ENCODE peak calls at places on chromosomes 16 and 17, in seven cellular contexts. L is naive thymus-derived CD4-positive, alpha-beta T cell; G is mucosa of descending colon; N is fibroblast of villous mesenchyme; Y is hepatocyte; V is upper lobe of right lung; W is astrocyte of the cerebellum. E is an unnamed sample.

GRCh38 chr16:50858376-50858775 is 116.5 kb downstream of the CYLD start:
- DNase-seq in N (no peak), V (no peak), W (no peak), G (no peak), Y (no peak), L (no peak), E (no peak)

GRCh38 chr16:73232555-73233422 is 184.9 kb upstream of the ZFHX3 start:
- DNase-seq in V (no peak), L (no peak), G (no peak), N (peak; percentile 95), W (peak; percentile 91), Y (peak; percentile 82), E (peak; percentile 71)

GRCh38 chr17:39132192-39132600 is 19.2 kb downstream of the PLXDC1 start:
- DNase-seq in N (peak; percentile 73), W (peak; percentile 71), L (no peak), V (no peak), G (no peak), Y (peak; percentile 39), E (no peak)

GRCh38 chr16:19163215-19163614 is 4.8 kb upstream of the SYT17 start:
- DNase-seq in Y (no peak), G (no peak), L (no peak), V (no peak), N (no peak), W (no peak), E (no peak)

GRCh38 chr17:31357831-31358400 is 33.6 kb upstream of the RAB11FIP4 start:
- DNase-seq in Y (no peak), N (peak; percentile 61), L (no peak), G (no peak), W (no peak), V (no peak), E (no peak)

GRCh38 chr17:31398381-31399275 is 7.2 kb downstream of the RAB11FIP4 start:
- DNase-seq in V (peak; percentile 49), L (no peak), G (no peak), N (no peak), Y (no peak), W (no peak), E (no peak)

GRCh38 chr17:39926588-39927100 is 757 bp downstream of the ORMDL3 start:
- DNase-seq in L (peak; percentile 78), N (peak; percentile 52), G (peak; percentile 75), V (peak; percentile 81), W (no peak), Y (peak; percentile 66), E (no peak)

GRCh38 chr17:38528101-38528500 is 77.7 kb downstream of the SRCIN1 start:
- DNase-seq in Y (peak; percentile 29), V (no peak), N (no peak), G (no peak), W (no peak), L (no peak), E (no peak)

GRCh38 chr16:4706871-4707270 is 13.5 kb downstream of the NUDT16L1 start:
- DNase-seq in G (no peak), V (no peak), N (no peak), L (no peak), W (no peak), Y (no peak), E (no peak)

GRCh38 chr17:78997881-78998280 is 11.7 kb downstream of the CANT1 start:
- DNase-seq in G (peak; percentile 53), W (no peak), L (no peak), V (no peak), N (no peak), Y (no peak), E (no peak)

GRCh38 chr16:84501077-84501735 is 3.3 kb downstream of the MEAK7 start:
- DNase-seq in Y (peak; percentile 41), N (no peak), W (no peak), V (peak; percentile 61), G (no peak), L (no peak), E (no peak)

GRCh38 chr17:74742153-74742515 is 5.1 kb downstream of the RAB37 start:
- DNase-seq in G (peak; percentile 65), Y (peak; percentile 27), L (peak; percentile 45), N (no peak), W (no peak), V (no peak), E (no peak)

GRCh38 chr16:30786936-30787612 is at the start of gene ZNF629:
- DNase-seq in L (peak; percentile 33), W (no peak), Y (peak; percentile 87), V (peak; percentile 83), G (peak; percentile 73), N (peak; percentile 70), E (no peak)

GRCh38 chr16:1545044-1545736 is 11.7 kb downstream of the TMEM204 start:
- DNase-seq in G (no peak), Y (no peak), V (no peak), W (no peak), N (peak; percentile 38), L (no peak), E (no peak)

GRCh38 chr16:88589441-88589840 is 19.2 kb downstream of the ZC3H18 start:
- DNase-seq in V (no peak), N (no peak), G (no peak), L (no peak), W (no peak), Y (no peak), E (no peak)

GRCh38 chr17:75601057-75601987 is 13.7 kb downstream of the MYO15B start:
- DNase-seq in L (peak; percentile 47), G (peak; percentile 89), N (peak; percentile 29), V (peak; percentile 80), W (no peak), Y (peak; percentile 66), E (no peak)

GRCh38 chr16:66881014-66881417 is 701 bp downstream of the PDP2 start:
- DNase-seq in Y (peak; percentile 41), N (no peak), G (no peak), L (no peak), W (no peak), V (no peak), E (no peak)

GRCh38 chr16:66882702-66883101 is 2.4 kb downstream of the PDP2 start:
- DNase-seq in N (no peak), Y (no peak), G (no peak), L (no peak), W (no peak), V (no peak), E (no peak)

GRCh38 chr16:66881964-66882508 is 1.7 kb downstream of the PDP2 start:
- DNase-seq in W (no peak), N (no peak), G (no peak), V (no peak), L (no peak), Y (no peak), E (no peak)

GRCh38 chr16:66880288-66881013 is at the start of gene PDP2:
- DNase-seq in L (peak; percentile 90), W (peak; percentile 82), Y (peak; percentile 96), V (peak; percentile 96), N (peak; percentile 95), G (peak; percentile 94), E (no peak)

GRCh38 chr16:66881560-66881959 is 1.2 kb downstream of the PDP2 start:
- DNase-seq in Y (no peak), L (no peak), N (no peak), W (no peak), G (no peak), V (no peak), E (no peak)
- H3K4me3 ChIP-seq in Y (peak overlapping the region; percentile 69), L (no peak overlapping the region), N (peak overlapping the region; percentile 72), W (peak overlapping the region; percentile 85), G (no peak overlapping the region), V (peak overlapping the region; percentile 88), E (peak overlapping the region; percentile 83)

DNA sequence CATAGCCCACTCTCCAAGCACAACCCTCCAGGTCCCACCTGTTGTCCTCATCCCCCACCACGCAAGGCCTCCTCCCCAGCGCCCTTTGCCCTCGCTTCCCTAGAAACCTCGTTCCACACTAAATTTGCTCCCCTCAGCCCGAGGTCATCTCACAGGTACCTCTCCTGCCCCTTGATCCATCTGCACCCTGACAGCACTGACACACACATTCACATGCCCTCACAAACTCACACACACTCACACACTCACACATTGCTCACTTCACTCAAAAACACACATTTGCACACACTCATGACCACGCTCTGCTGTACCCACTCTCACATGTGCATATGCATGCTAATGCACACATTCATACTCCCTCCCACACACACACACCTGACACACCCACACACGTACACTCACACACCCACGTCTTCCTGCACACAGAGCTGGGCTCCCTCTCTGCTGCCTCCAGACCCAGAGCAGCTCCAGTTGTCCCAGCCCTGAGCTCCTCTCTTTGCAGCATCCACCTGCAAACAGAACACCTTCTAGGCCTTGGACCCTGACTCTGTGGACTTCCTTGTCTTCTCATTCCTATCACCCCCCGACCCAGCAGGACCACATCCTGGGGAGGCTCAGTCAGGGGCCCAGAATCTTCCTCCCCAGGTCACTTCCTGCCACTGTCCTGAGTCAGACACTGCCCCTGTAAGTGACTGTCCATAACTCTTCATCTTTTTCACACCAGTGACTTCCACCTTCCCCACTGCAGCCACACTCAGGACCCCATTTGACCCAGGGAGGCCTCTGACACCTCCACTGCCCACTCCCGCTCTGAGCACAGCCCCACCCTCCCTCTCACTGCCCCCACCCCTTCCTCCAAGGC is 4.9 kb downstream of the ASGR2 start:
- DNase-seq in L (no peak), V (no peak), W (no peak), Y (no peak), G (no peak), N (no peak), E (no peak)
- H3K4me3 ChIP-seq in L (no peak overlapping the region), V (no peak overlapping the region), W (no peak overlapping the region), Y (no peak overlapping the region), G (no peak overlapping the region), N (no peak overlapping the region), E (no peak overlapping the region)

GRCh38 chr17:81419886-81420768 is 24.9 kb downstream of the BAHCC1 start:
- DNase-seq in G (peak; percentile 66), Y (no peak), N (peak; percentile 57), W (no peak), L (no peak), V (no peak), E (no peak)
- H3K4me3 ChIP-seq in G (no peak overlapping the region), Y (no peak overlapping the region), N (peak overlapping the region; percentile 35), W (no peak overlapping the region), L (no peak overlapping the region), V (peak overlapping the region; percentile 33), E (peak overlapping the region; percentile 24)

GRCh38 chr16:58814348-58814801 is 80.3 kb upstream of the GOT2 start:
- DNase-seq in W (peak; percentile 15), Y (peak; percentile 78), V (peak; percentile 65), L (peak; percentile 35), G (peak; percentile 31), N (peak; percentile 43), E (peak; percentile 4)
- H3K4me3 ChIP-seq in W (peak overlapping the region; percentile 29), Y (no peak overlapping the region), V (peak overlapping the region; percentile 22), L (peak overlapping the region; percentile 8), G (no peak overlapping the region), N (no peak overlapping the region), E (peak overlapping the region; percentile 20)